ENCODE peak calls at places on chromosome X, in four cellular contexts. One of them, this sample, is unnamed.

GRCh38 chrX:73562458-73562857 is 539 bp upstream of the CHIC1 start:
- DNase-seq in ovary: no peak
- DNase-seq in T-helper 2 cell: no peak
- DNase-seq in stimulated activated CD8-positive, alpha-beta memory T cell treated with anti-CD3 and anti-CD28 coated beads, Interleukin-7, amount 100 ng/mL, for 48 hours: no peak
- DNase-seq in this sample: no peak

GRCh38 chrX:123920065-123920785 is 41.3 kb upstream of the STAG2 start:
- DNase-seq in stimulated activated CD8-positive, alpha-beta memory T cell treated with anti-CD3 and anti-CD28 coated beads, Interleukin-7, amount 100 ng/mL, for 48 hours: no peak
- DNase-seq in T-helper 2 cell: no peak
- DNase-seq in ovary: no peak
- DNase-seq in this sample: no peak

GRCh38 chrX:21821875-21822274 is 17.5 kb upstream of the MBTPS2 start:
- DNase-seq in stimulated activated CD8-positive, alpha-beta memory T cell treated with anti-CD3 and anti-CD28 coated beads, Interleukin-7, amount 100 ng/mL, for 48 hours: no peak
- DNase-seq in ovary: no peak
- DNase-seq in T-helper 2 cell: no peak
- DNase-seq in this sample: no peak

GRCh38 chrX:41276661-41277506 is 57.1 kb upstream of the DDX3X start:
- DNase-seq in T-helper 2 cell: no peak
- DNase-seq in ovary: no peak
- DNase-seq in stimulated activated CD8-positive, alpha-beta memory T cell treated with anti-CD3 and anti-CD28 coated beads, Interleukin-7, amount 100 ng/mL, for 48 hours: no peak
- DNase-seq in this sample: no peak

GRCh38 chrX:34716322-34716721 is 59.2 kb upstream of the TMEM47 start:
- DNase-seq in ovary: no peak
- DNase-seq in stimulated activated CD8-positive, alpha-beta memory T cell treated with anti-CD3 and anti-CD28 coated beads, Interleukin-7, amount 100 ng/mL, for 48 hours: no peak
- DNase-seq in T-helper 2 cell: no peak
- DNase-seq in this sample: no peak

GRCh38 chrX:129759576-129760061 is 20.1 kb upstream of the SASH3 start:
- DNase-seq in T-helper 2 cell: no peak
- DNase-seq in ovary: no peak
- DNase-seq in stimulated activated CD8-positive, alpha-beta memory T cell treated with anti-CD3 and anti-CD28 coated beads, Interleukin-7, amount 100 ng/mL, for 48 hours: no peak
- DNase-seq in this sample: no peak

GRCh38 chrX:19814240-19814639 is 73.2 kb downstream of the SH3KBP1 start:
- DNase-seq in T-helper 2 cell: no peak
- DNase-seq in ovary: no peak
- DNase-seq in stimulated activated CD8-positive, alpha-beta memory T cell treated with anti-CD3 and anti-CD28 coated beads, Interleukin-7, amount 100 ng/mL, for 48 hours: no peak
- DNase-seq in this sample: no peak

GRCh38 chrX:149527705-149528104 is 13.1 kb upstream of the EOLA1 start:
- DNase-seq in ovary: no peak
- DNase-seq in T-helper 2 cell: no peak
- DNase-seq in stimulated activated CD8-positive, alpha-beta memory T cell treated with anti-CD3 and anti-CD28 coated beads, Interleukin-7, amount 100 ng/mL, for 48 hours: no peak
- DNase-seq in this sample: no peak

GRCh38 chrX:101057095-101057714 is 5.3 kb upstream of the TRMT2B start:
- DNase-seq in stimulated activated CD8-positive, alpha-beta memory T cell treated with anti-CD3 and anti-CD28 coated beads, Interleukin-7, amount 100 ng/mL, for 48 hours: no peak
- DNase-seq in T-helper 2 cell: no peak
- DNase-seq in ovary: no peak
- DNase-seq in this sample: no peak

GRCh38 chrX:64996805-64997204 is 20.6 kb upstream of the ZC4H2 start:
- DNase-seq in ovary: no peak
- DNase-seq in T-helper 2 cell: no peak
- DNase-seq in stimulated activated CD8-positive, alpha-beta memory T cell treated with anti-CD3 and anti-CD28 coated beads, Interleukin-7, amount 100 ng/mL, for 48 hours: no peak
- DNase-seq in this sample: no peak

GRCh38 chrX:7706032-7706431 is 136.9 kb upstream of the VCX start:
- DNase-seq in stimulated activated CD8-positive, alpha-beta memory T cell treated with anti-CD3 and anti-CD28 coated beads, Interleukin-7, amount 100 ng/mL, for 48 hours: no peak
- DNase-seq in ovary: no peak
- DNase-seq in T-helper 2 cell: no peak
- DNase-seq in this sample: no peak

GRCh38 chrX:64152857-64153256 is 52.7 kb downstream of the AMER1 start:
- DNase-seq in stimulated activated CD8-positive, alpha-beta memory T cell treated with anti-CD3 and anti-CD28 coated beads, Interleukin-7, amount 100 ng/mL, for 48 hours: no peak
- DNase-seq in T-helper 2 cell: no peak
- DNase-seq in ovary: no peak
- DNase-seq in this sample: no peak

GRCh38 chrX:68703369-68703768 is 55.9 kb downstream of the STARD8 start:
- DNase-seq in ovary: no peak
- DNase-seq in stimulated activated CD8-positive, alpha-beta memory T cell treated with anti-CD3 and anti-CD28 coated beads, Interleukin-7, amount 100 ng/mL, for 48 hours: no peak
- DNase-seq in T-helper 2 cell: no peak
- DNase-seq in this sample: no peak

GRCh38 chrX:154607370-154607769 is 11.7 kb downstream of the CTAG1B start:
- DNase-seq in T-helper 2 cell: no peak
- DNase-seq in ovary: no peak
- DNase-seq in stimulated activated CD8-positive, alpha-beta memory T cell treated with anti-CD3 and anti-CD28 coated beads, Interleukin-7, amount 100 ng/mL, for 48 hours: no peak
- DNase-seq in this sample: no peak

GRCh38 chrX:42707742-42708141 is 70.2 kb downstream of the PPP1R2C start:
- DNase-seq in stimulated activated CD8-positive, alpha-beta memory T cell treated with anti-CD3 and anti-CD28 coated beads, Interleukin-7, amount 100 ng/mL, for 48 hours: no peak
- DNase-seq in T-helper 2 cell: no peak
- DNase-seq in ovary: no peak
- DNase-seq in this sample: no peak

GRCh38 chrX:8845060-8845459 is 43.9 kb upstream of the FAM9A start:
- DNase-seq in T-helper 2 cell: no peak
- DNase-seq in stimulated activated CD8-positive, alpha-beta memory T cell treated with anti-CD3 and anti-CD28 coated beads, Interleukin-7, amount 100 ng/mL, for 48 hours: no peak
- DNase-seq in ovary: no peak
- DNase-seq in this sample: no peak

GRCh38 chrX:97628326-97628725 is 744.6 kb downstream of the RPA4 start:
- DNase-seq in T-helper 2 cell: no peak
- DNase-seq in ovary: no peak
- DNase-seq in stimulated activated CD8-positive, alpha-beta memory T cell treated with anti-CD3 and anti-CD28 coated beads, Interleukin-7, amount 100 ng/mL, for 48 hours: no peak
- DNase-seq in this sample: no peak

GRCh38 chrX:2486476-2487133 is 14.2 kb downstream of the DHRSX start:
- DNase-seq in T-helper 2 cell: no peak
- DNase-seq in stimulated activated CD8-positive, alpha-beta memory T cell treated with anti-CD3 and anti-CD28 coated beads, Interleukin-7, amount 100 ng/mL, for 48 hours: no peak
- DNase-seq in ovary: no peak
- DNase-seq in this sample: no peak

GRCh38 chrX:40784516-40785151 is 49.3 kb upstream of the MED14 start:
- DNase-seq in T-helper 2 cell: no peak
- DNase-seq in stimulated activated CD8-positive, alpha-beta memory T cell treated with anti-CD3 and anti-CD28 coated beads, Interleukin-7, amount 100 ng/mL, for 48 hours: no peak
- DNase-seq in ovary: no peak
- DNase-seq in this sample: no peak

GRCh38 chrX:134010690-134011089 is 25.3 kb upstream of the GPC3 start:
- DNase-seq in T-helper 2 cell: no peak
- DNase-seq in ovary: no peak
- DNase-seq in stimulated activated CD8-positive, alpha-beta memory T cell treated with anti-CD3 and anti-CD28 coated beads, Interleukin-7, amount 100 ng/mL, for 48 hours: no peak
- DNase-seq in this sample: no peak

GRCh38 chrX:8755116-8755515 is 23.2 kb upstream of the ANOS1 start:
- DNase-seq in ovary: no peak
- DNase-seq in T-helper 2 cell: no peak
- DNase-seq in stimulated activated CD8-positive, alpha-beta memory T cell treated with anti-CD3 and anti-CD28 coated beads, Interleukin-7, amount 100 ng/mL, for 48 hours: no peak
- DNase-seq in this sample: no peak

GRCh38 chrX:140057001-140057411 is 91.7 kb upstream of the CXorf66 start:
- DNase-seq in T-helper 2 cell: peak
- DNase-seq in ovary: peak
- DNase-seq in stimulated activated CD8-positive, alpha-beta memory T cell treated with anti-CD3 and anti-CD28 coated beads, Interleukin-7, amount 100 ng/mL, for 48 hours: peak
- DNase-seq in this sample: peak

GRCh38 chrX:48696301-48697181 is at the start of gene SUV39H1:
- DNase-seq in ovary: peak
- DNase-seq in T-helper 2 cell: peak
- DNase-seq in stimulated activated CD8-positive, alpha-beta memory T cell treated with anti-CD3 and anti-CD28 coated beads, Interleukin-7, amount 100 ng/mL, for 48 hours: peak
- DNase-seq in this sample: peak

GRCh38 chrX:120790118-120790517 is 85.5 kb downstream of the CT47B1 start:
- DNase-seq in ovary: peak
- DNase-seq in T-helper 2 cell: no peak
- DNase-seq in stimulated activated CD8-positive, alpha-beta memory T cell treated with anti-CD3 and anti-CD28 coated beads, Interleukin-7, amount 100 ng/mL, for 48 hours: no peak
- DNase-seq in this sample: no peak

GRCh38 chrX:138484451-138484850 is 227.1 kb downstream of the FGF13 start:
- DNase-seq in T-helper 2 cell: no peak
- DNase-seq in stimulated activated CD8-positive, alpha-beta memory T cell treated with anti-CD3 and anti-CD28 coated beads, Interleukin-7, amount 100 ng/mL, for 48 hours: no peak
- DNase-seq in ovary: no peak
- DNase-seq in this sample: no peak

GRCh38 chrX:129360175-129360574 is 163.1 kb downstream of the SMARCA1 start:
- DNase-seq in T-helper 2 cell: no peak
- DNase-seq in ovary: no peak
- DNase-seq in stimulated activated CD8-positive, alpha-beta memory T cell treated with anti-CD3 and anti-CD28 coated beads, Interleukin-7, amount 100 ng/mL, for 48 hours: peak
- DNase-seq in this sample: peak

GRCh38 chrX:39895228-39896110 is 202.3 kb downstream of the BCOR start:
- DNase-seq in stimulated activated CD8-positive, alpha-beta memory T cell treated with anti-CD3 and anti-CD28 coated beads, Interleukin-7, amount 100 ng/mL, for 48 hours: no peak
- DNase-seq in T-helper 2 cell: no peak
- DNase-seq in ovary: no peak
- DNase-seq in this sample: no peak

GRCh38 chrX:2627272-2627867 is 63.7 kb upstream of the CD99 start:
- DNase-seq in stimulated activated CD8-positive, alpha-beta memory T cell treated with anti-CD3 and anti-CD28 coated beads, Interleukin-7, amount 100 ng/mL, for 48 hours: no peak
- DNase-seq in T-helper 2 cell: no peak
- DNase-seq in ovary: no peak
- DNase-seq in this sample: no peak

GRCh38 chrX:48957477-48957826 is at the start of gene OTUD5:
- DNase-seq in stimulated activated CD8-positive, alpha-beta memory T cell treated with anti-CD3 and anti-CD28 coated beads, Interleukin-7, amount 100 ng/mL, for 48 hours: peak
- DNase-seq in T-helper 2 cell: peak
- DNase-seq in ovary: peak
- DNase-seq in this sample: peak

GRCh38 chrX:11899091-11899490 is 141.1 kb downstream of the MSL3 start:
- DNase-seq in T-helper 2 cell: no peak
- DNase-seq in ovary: no peak
- DNase-seq in stimulated activated CD8-positive, alpha-beta memory T cell treated with anti-CD3 and anti-CD28 coated beads, Interleukin-7, amount 100 ng/mL, for 48 hours: no peak
- DNase-seq in this sample: no peak

GRCh38 chrX:139875831-139876230 is 57.0 kb downstream of the ATP11C start:
- DNase-seq in ovary: no peak
- DNase-seq in T-helper 2 cell: no peak
- DNase-seq in stimulated activated CD8-positive, alpha-beta memory T cell treated with anti-CD3 and anti-CD28 coated beads, Interleukin-7, amount 100 ng/mL, for 48 hours: no peak
- DNase-seq in this sample: no peak

GRCh38 chrX:72367524-72367923 is 61.8 kb upstream of the CITED1 start:
- DNase-seq in stimulated activated CD8-positive, alpha-beta memory T cell treated with anti-CD3 and anti-CD28 coated beads, Interleukin-7, amount 100 ng/mL, for 48 hours: no peak
- DNase-seq in T-helper 2 cell: no peak
- DNase-seq in ovary: no peak
- DNase-seq in this sample: no peak

GRCh38 chrX:12824944-12825343 is 33.7 kb downstream of the PRPS2 start:
- DNase-seq in stimulated activated CD8-positive, alpha-beta memory T cell treated with anti-CD3 and anti-CD28 coated beads, Interleukin-7, amount 100 ng/mL, for 48 hours: no peak
- DNase-seq in ovary: no peak
- DNase-seq in T-helper 2 cell: no peak
- DNase-seq in this sample: no peak